ENCODE peak calls at places on chromosomes 7 and 10, in seven cellular contexts. One of them, this sample, is unnamed.

GRCh38 chr10:31051703-31052102 is 20.0 kb upstream of the ZNF438 start:
- DNase-seq in osteocyte: no peak
- DNase-seq in amniotic stem cell: no peak
- DNase-seq in putamen: no peak
- DNase-seq in stimulated activated CD4-positive, alpha-beta T cell treated with anti-CD3 and anti-CD28 coated beads, Interleukin-2, amount 100 ng/mL, for 24 hours: no peak
- DNase-seq in NCI-H1417 treated with DMSO at 0.1 percent for 48 hours: no peak
- DNase-seq in non-pigmented ciliary epithelial cell: no peak
- DNase-seq in this sample: no peak

GRCh38 chr10:30788307-30788706 is 158.8 kb upstream of the LYZL2 start:
- DNase-seq in osteocyte: no peak
- DNase-seq in amniotic stem cell: no peak
- DNase-seq in putamen: no peak
- DNase-seq in stimulated activated CD4-positive, alpha-beta T cell treated with anti-CD3 and anti-CD28 coated beads, Interleukin-2, amount 100 ng/mL, for 24 hours: no peak
- DNase-seq in NCI-H1417 treated with DMSO at 0.1 percent for 48 hours: no peak
- DNase-seq in non-pigmented ciliary epithelial cell: no peak
- DNase-seq in this sample: no peak

GRCh38 chr10:100882681-100883321 is 30.0 kb upstream of the SLF2 start:
- DNase-seq in osteocyte: no peak
- DNase-seq in amniotic stem cell: peak; percentile 47
- DNase-seq in putamen: no peak
- DNase-seq in stimulated activated CD4-positive, alpha-beta T cell treated with anti-CD3 and anti-CD28 coated beads, Interleukin-2, amount 100 ng/mL, for 24 hours: no peak
- DNase-seq in NCI-H1417 treated with DMSO at 0.1 percent for 48 hours: no peak
- DNase-seq in non-pigmented ciliary epithelial cell: no peak
- DNase-seq in this sample: no peak

GRCh38 chr10:48205918-48206317 is 68.6 kb downstream of the FRMPD2 start:
- DNase-seq in osteocyte: no peak
- DNase-seq in amniotic stem cell: no peak
- DNase-seq in putamen: no peak
- DNase-seq in stimulated activated CD4-positive, alpha-beta T cell treated with anti-CD3 and anti-CD28 coated beads, Interleukin-2, amount 100 ng/mL, for 24 hours: no peak
- DNase-seq in NCI-H1417 treated with DMSO at 0.1 percent for 48 hours: no peak
- DNase-seq in non-pigmented ciliary epithelial cell: no peak
- DNase-seq in this sample: no peak

GRCh38 chr7:39919646-39920045 is 30.4 kb upstream of the CDK13 start:
- DNase-seq in osteocyte: no peak
- DNase-seq in amniotic stem cell: no peak
- DNase-seq in putamen: no peak
- DNase-seq in stimulated activated CD4-positive, alpha-beta T cell treated with anti-CD3 and anti-CD28 coated beads, Interleukin-2, amount 100 ng/mL, for 24 hours: no peak
- DNase-seq in NCI-H1417 treated with DMSO at 0.1 percent for 48 hours: no peak
- DNase-seq in non-pigmented ciliary epithelial cell: no peak
- DNase-seq in this sample: no peak

GRCh38 chr7:1169409-1170368 is 9.7 kb upstream of the ZFAND2A start:
- DNase-seq in osteocyte: no peak
- DNase-seq in amniotic stem cell: no peak
- DNase-seq in putamen: peak; percentile 70
- DNase-seq in stimulated activated CD4-positive, alpha-beta T cell treated with anti-CD3 and anti-CD28 coated beads, Interleukin-2, amount 100 ng/mL, for 24 hours: peak; percentile 79
- DNase-seq in NCI-H1417 treated with DMSO at 0.1 percent for 48 hours: no peak
- DNase-seq in non-pigmented ciliary epithelial cell: no peak
- DNase-seq in this sample: peak; percentile 85

GRCh38 chr10:48684463-48684791 is 246 bp upstream of the WDFY4 start:
- DNase-seq in osteocyte: no peak
- DNase-seq in amniotic stem cell: no peak
- DNase-seq in putamen: no peak
- DNase-seq in stimulated activated CD4-positive, alpha-beta T cell treated with anti-CD3 and anti-CD28 coated beads, Interleukin-2, amount 100 ng/mL, for 24 hours: no peak
- DNase-seq in NCI-H1417 treated with DMSO at 0.1 percent for 48 hours: no peak
- DNase-seq in non-pigmented ciliary epithelial cell: no peak
- DNase-seq in this sample: no peak

GRCh38 chr10:61902448-61903183 is 1.1 kb downstream of the ARID5B start:
- DNase-seq in osteocyte: no peak
- DNase-seq in amniotic stem cell: no peak
- DNase-seq in putamen: peak; percentile 83
- DNase-seq in stimulated activated CD4-positive, alpha-beta T cell treated with anti-CD3 and anti-CD28 coated beads, Interleukin-2, amount 100 ng/mL, for 24 hours: peak; percentile 79
- DNase-seq in NCI-H1417 treated with DMSO at 0.1 percent for 48 hours: no peak
- DNase-seq in non-pigmented ciliary epithelial cell: no peak
- DNase-seq in this sample: peak; percentile 50

GRCh38 chr7:56062382-56062781 is 1.7 kb upstream of the SUMF2 start:
- DNase-seq in osteocyte: no peak
- DNase-seq in amniotic stem cell: peak; percentile 28
- DNase-seq in putamen: no peak
- DNase-seq in stimulated activated CD4-positive, alpha-beta T cell treated with anti-CD3 and anti-CD28 coated beads, Interleukin-2, amount 100 ng/mL, for 24 hours: no peak
- DNase-seq in NCI-H1417 treated with DMSO at 0.1 percent for 48 hours: no peak
- DNase-seq in non-pigmented ciliary epithelial cell: peak; percentile 63
- DNase-seq in this sample: no peak

GRCh38 chr7:131106681-131107342 is 220.9 kb upstream of the MKLN1 start:
- DNase-seq in osteocyte: no peak
- DNase-seq in amniotic stem cell: peak; percentile 9
- DNase-seq in putamen: peak; percentile 62
- DNase-seq in stimulated activated CD4-positive, alpha-beta T cell treated with anti-CD3 and anti-CD28 coated beads, Interleukin-2, amount 100 ng/mL, for 24 hours: peak; percentile 65
- DNase-seq in NCI-H1417 treated with DMSO at 0.1 percent for 48 hours: no peak
- DNase-seq in non-pigmented ciliary epithelial cell: no peak
- DNase-seq in this sample: peak; percentile 44

GRCh38 chr10:18906636-18907035 is 142.0 kb upstream of the MALRD1 start:
- DNase-seq in osteocyte: no peak
- DNase-seq in amniotic stem cell: no peak
- DNase-seq in putamen: no peak
- DNase-seq in stimulated activated CD4-positive, alpha-beta T cell treated with anti-CD3 and anti-CD28 coated beads, Interleukin-2, amount 100 ng/mL, for 24 hours: no peak
- DNase-seq in NCI-H1417 treated with DMSO at 0.1 percent for 48 hours: no peak
- DNase-seq in non-pigmented ciliary epithelial cell: no peak
- DNase-seq in this sample: no peak

GRCh38 chr7:114530074-114530611 is 115.5 kb downstream of the FOXP2 start:
- DNase-seq in osteocyte: no peak
- DNase-seq in amniotic stem cell: peak; percentile 23
- DNase-seq in putamen: no peak
- DNase-seq in stimulated activated CD4-positive, alpha-beta T cell treated with anti-CD3 and anti-CD28 coated beads, Interleukin-2, amount 100 ng/mL, for 24 hours: no peak
- DNase-seq in NCI-H1417 treated with DMSO at 0.1 percent for 48 hours: peak; percentile 97
- DNase-seq in non-pigmented ciliary epithelial cell: no peak
- DNase-seq in this sample: no peak

GRCh38 chr10:97517778-97518561 is 19.2 kb downstream of the UBTD1 start:
- DNase-seq in osteocyte: no peak
- DNase-seq in amniotic stem cell: no peak
- DNase-seq in putamen: no peak
- DNase-seq in stimulated activated CD4-positive, alpha-beta T cell treated with anti-CD3 and anti-CD28 coated beads, Interleukin-2, amount 100 ng/mL, for 24 hours: no peak
- DNase-seq in NCI-H1417 treated with DMSO at 0.1 percent for 48 hours: no peak
- DNase-seq in non-pigmented ciliary epithelial cell: no peak
- DNase-seq in this sample: peak; percentile 74

GRCh38 chr7:93165447-93165846 is 17.3 kb upstream of the SAMD9L start:
- DNase-seq in osteocyte: no peak
- DNase-seq in amniotic stem cell: no peak
- DNase-seq in putamen: no peak
- DNase-seq in stimulated activated CD4-positive, alpha-beta T cell treated with anti-CD3 and anti-CD28 coated beads, Interleukin-2, amount 100 ng/mL, for 24 hours: no peak
- DNase-seq in NCI-H1417 treated with DMSO at 0.1 percent for 48 hours: no peak
- DNase-seq in non-pigmented ciliary epithelial cell: no peak
- DNase-seq in this sample: no peak

GRCh38 chr7:51029586-51030230 is 247.0 kb upstream of the GRB10 start:
- DNase-seq in osteocyte: no peak
- DNase-seq in amniotic stem cell: peak; percentile 64
- DNase-seq in putamen: no peak
- DNase-seq in stimulated activated CD4-positive, alpha-beta T cell treated with anti-CD3 and anti-CD28 coated beads, Interleukin-2, amount 100 ng/mL, for 24 hours: no peak
- DNase-seq in NCI-H1417 treated with DMSO at 0.1 percent for 48 hours: no peak
- DNase-seq in non-pigmented ciliary epithelial cell: peak; percentile 68
- DNase-seq in this sample: no peak

GRCh38 chr7:25844109-25844915 is 307.7 kb upstream of the NFE2L3 start:
- DNase-seq in osteocyte: no peak
- DNase-seq in amniotic stem cell: no peak
- DNase-seq in putamen: no peak
- DNase-seq in stimulated activated CD4-positive, alpha-beta T cell treated with anti-CD3 and anti-CD28 coated beads, Interleukin-2, amount 100 ng/mL, for 24 hours: no peak
- DNase-seq in NCI-H1417 treated with DMSO at 0.1 percent for 48 hours: no peak
- DNase-seq in non-pigmented ciliary epithelial cell: no peak
- DNase-seq in this sample: no peak

GRCh38 chr7:33423646-33424020 is 294.3 kb downstream of the BBS9 start:
- DNase-seq in osteocyte: no peak
- DNase-seq in amniotic stem cell: no peak
- DNase-seq in putamen: no peak
- DNase-seq in stimulated activated CD4-positive, alpha-beta T cell treated with anti-CD3 and anti-CD28 coated beads, Interleukin-2, amount 100 ng/mL, for 24 hours: no peak
- DNase-seq in NCI-H1417 treated with DMSO at 0.1 percent for 48 hours: no peak
- DNase-seq in non-pigmented ciliary epithelial cell: no peak
- DNase-seq in this sample: no peak

GRCh38 chr7:30795161-30795943 is 24.1 kb downstream of the MINDY4 start:
- DNase-seq in osteocyte: peak; percentile 68
- DNase-seq in amniotic stem cell: no peak
- DNase-seq in putamen: no peak
- DNase-seq in stimulated activated CD4-positive, alpha-beta T cell treated with anti-CD3 and anti-CD28 coated beads, Interleukin-2, amount 100 ng/mL, for 24 hours: no peak
- DNase-seq in NCI-H1417 treated with DMSO at 0.1 percent for 48 hours: no peak
- DNase-seq in non-pigmented ciliary epithelial cell: no peak
- DNase-seq in this sample: no peak

GRCh38 chr10:28730031-28730778 is 52.9 kb downstream of the BAMBI start:
- DNase-seq in osteocyte: no peak
- DNase-seq in amniotic stem cell: peak; percentile 50
- DNase-seq in putamen: no peak
- DNase-seq in stimulated activated CD4-positive, alpha-beta T cell treated with anti-CD3 and anti-CD28 coated beads, Interleukin-2, amount 100 ng/mL, for 24 hours: no peak
- DNase-seq in NCI-H1417 treated with DMSO at 0.1 percent for 48 hours: no peak
- DNase-seq in non-pigmented ciliary epithelial cell: peak; percentile 34
- DNase-seq in this sample: no peak